ENCODE peak calls at places on chromosome 5, in eight cellular contexts. H is OCI-LY7, W is hepatocyte, K is small intestine, G is testis, I is body of pancreas, P is GM23248, Q is suprapubic skin. C is an unnamed sample.

GRCh38 chr5:62259699-62260220 is 46.2 kb upstream of the KIF2A start:
- DNase-seq in H (no peak), W (no peak), K (no peak), G (no peak), I (no peak), P (no peak), Q (no peak), C (no peak)

GRCh38 chr5:62354028-62354874 is 48.2 kb downstream of the KIF2A start:
- DNase-seq in H (peak), W (peak), K (peak), G (peak), I (peak), P (peak), Q (no peak), C (no peak)

GRCh38 chr5:74546796-74547195 is 93.7 kb downstream of the ENC1 start:
- DNase-seq in H (no peak), W (no peak), K (no peak), G (no peak), I (no peak), P (peak), Q (no peak), C (no peak)

GRCh38 chr5:120538149-120538548 is 74.0 kb downstream of the PRR16 start:
- DNase-seq in H (no peak), W (no peak), K (no peak), G (no peak), I (no peak), P (peak), Q (no peak), C (no peak)

GRCh38 chr5:40733842-40734563 is 21.8 kb downstream of the TTC33 start:
- DNase-seq in H (no peak), W (peak), K (peak), G (no peak), I (peak), P (no peak), Q (no peak), C (no peak)

GRCh38 chr5:6674421-6674820 is 38.8 kb upstream of the TENT4A start:
- DNase-seq in H (no peak), W (no peak), K (no peak), G (no peak), I (no peak), P (no peak), Q (no peak), C (no peak)

GRCh38 chr5:40383719-40384651 is 295.7 kb upstream of the PTGER4 start:
- DNase-seq in H (no peak), W (no peak), K (no peak), G (no peak), I (no peak), P (peak), Q (no peak), C (no peak)

GRCh38 chr5:73908846-73909245 is 282.9 kb downstream of the ARHGEF28 start:
- DNase-seq in H (no peak), W (no peak), K (no peak), G (no peak), I (no peak), P (no peak), Q (no peak), C (no peak)

GRCh38 chr5:82221020-82221419 is 57.1 kb downstream of the RPS23 start:
- DNase-seq in H (no peak), W (no peak), K (no peak), G (no peak), I (no peak), P (no peak), Q (no peak), C (no peak)

GRCh38 chr5:178381921-178382688 is 149.5 kb upstream of the PHYKPL start:
- DNase-seq in H (no peak), W (no peak), K (no peak), G (no peak), I (no peak), P (no peak), Q (no peak), C (peak)

GRCh38 chr5:60538955-60539866 is 160.8 kb downstream of the DEPDC1B start:
- DNase-seq in H (peak), W (no peak), K (no peak), G (no peak), I (no peak), P (no peak), Q (no peak), C (no peak)

GRCh38 chr5:79505138-79505537 is 8.8 kb downstream of the HOMER1 start:
- DNase-seq in H (no peak), W (no peak), K (no peak), G (no peak), I (no peak), P (no peak), Q (no peak), C (no peak)

GRCh38 chr5:174828786-174829510 is 104.6 kb downstream of the MSX2 start:
- DNase-seq in H (no peak), W (no peak), K (no peak), G (no peak), I (no peak), P (peak), Q (no peak), C (no peak)

GRCh38 chr5:179224741-179225140 is 120.5 kb downstream of the ADAMTS2 start:
- DNase-seq in H (no peak), W (no peak), K (no peak), G (no peak), I (peak), P (no peak), Q (peak), C (no peak)

GRCh38 chr5:140190868-140191209 is 15.9 kb downstream of the CYSTM1 start:
- DNase-seq in H (no peak), W (no peak), K (no peak), G (no peak), I (no peak), P (no peak), Q (no peak), C (no peak)

GRCh38 chr5:178471666-178472065 is 118.5 kb downstream of the COL23A1 start:
- DNase-seq in H (no peak), W (no peak), K (no peak), G (no peak), I (no peak), P (no peak), Q (no peak), C (no peak)

GRCh38 chr5:94288937-94289336 is 329.5 kb downstream of the KIAA0825 start:
- DNase-seq in H (no peak), W (no peak), K (no peak), G (no peak), I (no peak), P (peak), Q (no peak), C (no peak)

GRCh38 chr5:103827976-103828375 is 265.4 kb upstream of the NUDT12 start:
- DNase-seq in H (no peak), W (no peak), K (no peak), G (no peak), I (no peak), P (no peak), Q (no peak), C (no peak)

GRCh38 chr5:44795496-44795895 is 13.3 kb upstream of the MRPS30 start:
- DNase-seq in H (no peak), W (no peak), K (no peak), G (no peak), I (no peak), P (no peak), Q (no peak), C (no peak)

GRCh38 chr5:17216974-17217325 is 481 bp upstream of the BASP1 start:
- DNase-seq in H (peak), W (peak), K (no peak), G (no peak), I (no peak), P (peak), Q (no peak), C (peak)

GRCh38 chr5:78331523-78332080 is 28.8 kb upstream of the SCAMP1 start:
- DNase-seq in H (no peak), W (no peak), K (peak), G (no peak), I (no peak), P (no peak), Q (no peak), C (no peak)

GRCh38 chr5:74200560-74200959 is 440.0 kb downstream of the ENC1 start:
- DNase-seq in H (no peak), W (no peak), K (no peak), G (no peak), I (no peak), P (no peak), Q (no peak), C (no peak)

GRCh38 chr5:83922699-83923098 is 202.0 kb upstream of the HAPLN1 start:
- DNase-seq in H (no peak), W (no peak), K (no peak), G (no peak), I (no peak), P (no peak), Q (no peak), C (no peak)

GRCh38 chr5:95861858-95862561 is 39.5 kb upstream of the GLRX start:
- DNase-seq in H (no peak), W (peak), K (peak), G (no peak), I (peak), P (peak), Q (no peak), C (no peak)

GRCh38 chr5:6448141-6448491 is 543 bp upstream of the UBE2QL1 start:
- DNase-seq in H (no peak), W (no peak), K (no peak), G (no peak), I (no peak), P (no peak), Q (no peak), C (no peak)

GRCh38 chr5:68406767-68407232 is 191.2 kb downstream of the PIK3R1 start:
- DNase-seq in H (peak), W (peak), K (peak), G (no peak), I (no peak), P (no peak), Q (no peak), C (peak)

GRCh38 chr5:10649518-10650410 is 85.9 kb downstream of the ANKRD33B start:
- DNase-seq in H (no peak), W (no peak), K (no peak), G (peak), I (no peak), P (no peak), Q (peak), C (no peak)

GRCh38 chr5:154482528-154483449 is 4.8 kb upstream of the HAND1 start:
- DNase-seq in H (no peak), W (peak), K (peak), G (no peak), I (no peak), P (no peak), Q (peak), C (no peak)

DNA sequence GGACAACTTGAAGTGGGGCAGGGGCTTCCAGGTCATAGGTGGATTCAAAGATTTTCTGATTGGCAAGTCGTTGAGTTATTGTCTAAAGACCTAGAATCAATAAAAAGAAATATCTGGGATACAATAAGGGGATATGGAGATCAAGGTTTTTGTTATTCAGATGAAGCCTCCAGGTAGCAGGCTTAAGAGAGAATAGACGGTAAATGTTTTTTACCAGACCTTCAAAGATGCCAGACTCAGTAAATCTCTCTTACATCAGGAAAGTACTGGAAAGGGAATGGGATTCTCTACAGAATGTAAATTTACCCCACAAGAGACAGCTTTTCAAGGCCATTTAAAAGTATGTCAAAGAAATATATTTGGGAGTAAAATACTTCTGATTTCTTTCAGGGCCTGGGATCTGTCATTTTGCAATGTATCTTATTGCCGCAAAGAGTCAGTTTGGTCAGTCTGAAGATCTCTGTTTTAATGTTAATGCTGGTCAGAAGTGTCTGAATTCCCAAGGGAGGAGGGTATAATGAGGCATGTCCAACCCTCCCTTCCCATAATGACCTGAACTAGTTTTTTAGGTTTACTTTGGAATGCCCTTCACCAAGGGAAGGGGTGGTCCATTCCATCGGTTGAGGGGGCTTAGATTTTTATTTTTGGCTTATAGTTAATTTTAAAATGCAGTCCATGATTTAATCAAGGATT is 13.6 kb upstream of the LYSMD3 start:
- DNase-seq in H (no peak), W (no peak), K (no peak), G (no peak), I (no peak), P (no peak), Q (no peak), C (no peak)
- H3K27ac ChIP-seq in H (no peak), W (no peak), K (no peak), G (no peak), I (no peak), P (no peak), Q (no peak), C (no peak)

GRCh38 chr5:43401827-43402226 is 10.4 kb downstream of the CCL28 start:
- DNase-seq in H (peak), W (peak), K (no peak), G (no peak), I (no peak), P (peak), Q (no peak), C (no peak)

GRCh38 chr5:43400082-43400481 is 12.1 kb downstream of the CCL28 start:
- DNase-seq in H (no peak), W (no peak), K (no peak), G (no peak), I (no peak), P (peak), Q (no peak), C (no peak)

GRCh38 chr5:43396762-43397304 is 15.4 kb downstream of the CCL28 start:
- DNase-seq in H (no peak), W (peak), K (peak), G (peak), I (peak), P (peak), Q (peak), C (peak)
- H3K27ac ChIP-seq in H (no peak), W (no peak), K (peak), G (peak), I (peak), P (no peak), Q (peak), C (no peak)

GRCh38 chr5:107337281-107337680 is 333.5 kb downstream of the EFNA5 start:
- DNase-seq in H (no peak), W (peak), K (peak), G (no peak), I (no peak), P (peak), Q (no peak), C (no peak)
- H3K27ac ChIP-seq in H (no peak), W (peak), K (no peak), G (no peak), I (no peak), P (no peak), Q (no peak), C (no peak)

DNA sequence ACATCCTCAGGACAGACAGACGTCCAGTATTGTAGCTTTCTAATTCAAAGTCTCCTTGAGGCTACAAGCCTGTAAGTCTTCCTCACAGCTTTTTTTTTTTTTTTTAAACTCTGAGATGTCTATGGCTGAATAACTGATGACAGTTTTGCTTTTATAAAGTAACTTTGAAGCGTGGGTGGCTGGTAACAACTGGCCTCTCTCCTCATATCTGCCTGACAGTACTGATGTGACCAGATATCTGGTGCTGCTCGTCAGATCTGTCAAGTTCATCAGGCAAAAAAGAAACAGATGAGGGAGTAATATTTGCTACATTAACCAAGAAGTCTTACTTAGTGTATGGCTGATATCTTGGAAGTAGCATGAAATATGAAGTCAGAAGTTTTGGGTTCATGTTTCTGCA is 72.6 kb downstream of the GDNF start:
- DNase-seq in H (no peak), W (no peak), K (no peak), G (no peak), I (no peak), P (no peak), Q (no peak), C (no peak)
- H3K27ac ChIP-seq in H (no peak), W (no peak), K (no peak), G (no peak), I (no peak), P (no peak), Q (no peak), C (no peak)

GRCh38 chr5:148911386-148911785 is 85.0 kb downstream of the ADRB2 start:
- DNase-seq in H (no peak), W (no peak), K (no peak), G (no peak), I (no peak), P (no peak), Q (no peak), C (no peak)
- H3K27ac ChIP-seq in H (no peak), W (no peak), K (no peak), G (no peak), I (no peak), P (no peak), Q (peak), C (no peak)

GRCh38 chr5:137666901-137667300 is 69.0 kb downstream of the KLHL3 start:
- DNase-seq in H (no peak), W (no peak), K (no peak), G (no peak), I (no peak), P (no peak), Q (no peak), C (no peak)
- H3K27ac ChIP-seq in H (no peak), W (peak), K (no peak), G (no peak), I (peak), P (no peak), Q (no peak), C (peak)

DNA sequence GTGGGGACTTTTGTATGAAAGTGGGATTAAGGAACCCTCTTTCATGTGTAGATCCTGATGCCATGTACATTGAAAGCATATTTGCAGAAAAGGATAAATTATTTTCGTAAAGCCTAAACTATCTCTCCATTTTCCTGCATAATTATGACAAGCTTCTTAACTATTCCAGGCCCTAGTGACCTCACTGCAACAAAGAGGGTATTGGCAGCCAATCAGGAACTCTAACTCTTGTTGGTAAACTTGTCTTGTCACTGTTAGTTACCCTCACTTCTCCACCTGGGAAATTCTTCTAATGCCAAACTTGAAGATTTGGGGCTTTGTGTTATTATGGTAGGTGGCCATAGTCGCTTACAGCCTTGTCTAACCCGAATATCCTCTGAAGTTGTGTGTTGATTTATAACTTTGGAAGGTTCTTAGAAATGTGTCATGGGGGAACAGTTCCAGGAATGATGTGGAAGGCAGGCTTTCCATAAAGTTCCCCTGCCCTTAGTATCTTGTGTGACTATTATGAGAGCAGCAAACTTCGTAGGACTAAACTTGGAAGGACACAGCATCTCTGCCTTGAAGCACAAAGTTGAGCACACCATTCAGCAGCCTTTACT is 52.5 kb downstream of the IQGAP2 start:
- DNase-seq in H (no peak), W (no peak), K (no peak), G (no peak), I (no peak), P (no peak), Q (no peak), C (no peak)
- H3K27ac ChIP-seq in H (no peak), W (peak), K (no peak), G (no peak), I (no peak), P (no peak), Q (no peak), C (no peak)

GRCh38 chr5:169286572-169287325 is 14.2 kb downstream of the SLIT3 start:
- DNase-seq in H (no peak), W (no peak), K (no peak), G (no peak), I (no peak), P (peak), Q (no peak), C (no peak)
- H3K27ac ChIP-seq in H (no peak), W (peak), K (no peak), G (no peak), I (no peak), P (peak), Q (peak), C (no peak)

GRCh38 chr5:14201325-14202061 is 58.4 kb downstream of the TRIO start:
- DNase-seq in H (no peak), W (no peak), K (no peak), G (no peak), I (no peak), P (peak), Q (no peak), C (no peak)

GRCh38 chr5:14204011-14204670 is 61.0 kb downstream of the TRIO start:
- DNase-seq in H (no peak), W (no peak), K (no peak), G (no peak), I (no peak), P (no peak), Q (no peak), C (no peak)

GRCh38 chr5:14204785-14205321 is 61.7 kb downstream of the TRIO start:
- DNase-seq in H (peak), W (peak), K (peak), G (peak), I (peak), P (peak), Q (peak), C (peak)

GRCh38 chr5:14200312-14200990 is 57.3 kb downstream of the TRIO start:
- DNase-seq in H (no peak), W (no peak), K (no peak), G (no peak), I (no peak), P (no peak), Q (no peak), C (no peak)

GRCh38 chr5:14202462-14202861 is 59.3 kb downstream of the TRIO start:
- DNase-seq in H (no peak), W (no peak), K (no peak), G (no peak), I (no peak), P (peak), Q (no peak), C (no peak)
- H3K27ac ChIP-seq in H (no peak), W (no peak), K (no peak), G (no peak), I (no peak), P (peak), Q (no peak), C (no peak)

DNA sequence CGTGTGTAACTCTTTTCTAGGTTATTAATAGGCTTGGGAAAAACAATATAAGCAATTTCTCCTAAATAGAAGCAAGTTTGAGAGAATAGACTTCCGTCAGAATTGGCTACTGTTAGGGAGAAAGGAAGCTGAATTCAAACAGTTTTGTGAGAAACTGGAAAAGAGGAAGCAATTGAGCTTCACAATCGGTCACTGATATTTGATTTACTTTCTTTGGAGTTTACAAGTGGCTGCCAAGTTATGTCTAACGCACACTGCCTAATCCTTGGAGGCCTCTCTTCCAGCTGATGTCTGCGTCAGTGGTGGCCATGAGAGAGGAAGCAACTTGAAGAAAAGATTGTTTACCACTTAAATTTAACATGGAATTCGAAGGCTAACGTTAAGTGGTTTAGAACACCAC is 319.5 kb downstream of the ADGRV1 start:
- DNase-seq in H (no peak), W (no peak), K (no peak), G (no peak), I (peak), P (no peak), Q (no peak), C (no peak)
- H3K27ac ChIP-seq in H (no peak), W (peak), K (peak), G (no peak), I (no peak), P (no peak), Q (peak), C (peak)

C was measured in kidney.